ENCODE peak calls at places on chromosomes 5 and 9, in eight cellular contexts. D, P, H, Y, T, M, E and S are unnamed samples.

GRCh38 chr5:77767301-77767700 is 8.8 kb downstream of the TBCA start:
- DNase-seq in D (no peak), P (no peak), H (no peak), Y (no peak), T (no peak), M (no peak), E (no peak), S (no peak)

GRCh38 chr5:169390265-169390664 is 89.3 kb upstream of the SLIT3 start:
- DNase-seq in D (no peak), P (no peak), H (no peak), Y (no peak), T (no peak), M (no peak), E (no peak), S (no peak)

GRCh38 chr9:136328622-136329041 is 1.3 kb downstream of the GPSM1 start:
- DNase-seq in D (no peak), P (no peak), H (peak), Y (no peak), T (peak), M (no peak), E (no peak), S (peak)

GRCh38 chr9:92968081-92968480 is 20.8 kb downstream of the FGD3 start:
- DNase-seq in D (no peak), P (no peak), H (no peak), Y (no peak), T (no peak), M (no peak), E (peak), S (no peak)

GRCh38 chr9:76162751-76163500 is 231.3 kb downstream of the RFK start:
- DNase-seq in D (no peak), P (no peak), H (no peak), Y (no peak), T (no peak), M (no peak), E (no peak), S (no peak)

GRCh38 chr5:92017786-92018185 is 634.7 kb upstream of the ARRDC3 start:
- DNase-seq in D (no peak), P (no peak), H (no peak), Y (no peak), T (no peak), M (no peak), E (no peak), S (no peak)

GRCh38 chr5:67301285-67301904 is 104.8 kb upstream of the CD180 start:
- DNase-seq in D (no peak), P (no peak), H (no peak), Y (no peak), T (peak), M (peak), E (peak), S (no peak)

GRCh38 chr9:105539452-105539851 is 18.5 kb upstream of the FKTN start:
- DNase-seq in D (no peak), P (no peak), H (no peak), Y (no peak), T (no peak), M (no peak), E (no peak), S (no peak)

GRCh38 chr5:179219661-179220620 is 125.3 kb downstream of the ADAMTS2 start:
- DNase-seq in D (no peak), P (no peak), H (no peak), Y (no peak), T (no peak), M (no peak), E (no peak), S (no peak)

GRCh38 chr5:67100301-67100700 is 96.3 kb downstream of the CD180 start:
- DNase-seq in D (no peak), P (no peak), H (no peak), Y (no peak), T (no peak), M (no peak), E (no peak), S (no peak)

GRCh38 chr5:172618574-172619365 is 22.3 kb upstream of the NEURL1B start:
- DNase-seq in D (no peak), P (no peak), H (no peak), Y (no peak), T (peak), M (no peak), E (no peak), S (no peak)

GRCh38 chr5:166436857-166437256 is 1854.6 kb upstream of the WWC1 start:
- DNase-seq in D (no peak), P (no peak), H (no peak), Y (no peak), T (no peak), M (no peak), E (no peak), S (no peak)

GRCh38 chr9:81264516-81264915 is 424.8 kb downstream of the TLE1 start:
- DNase-seq in D (no peak), P (no peak), H (no peak), Y (no peak), T (no peak), M (no peak), E (no peak), S (no peak)